ENCODE peak calls at places on chromosomes 13 and 19, in four cellular contexts. Q is posterior cingulate gyrus; F is T-cell; P is stimulated activated CD8-positive, alpha-beta memory T cell treated with anti-CD3 and anti-CD28 coated beads, Interleukin-7, amount 100 ng/mL, for 1 hour. X is an unnamed sample.

GRCh38 chr13:98785968-98786367 is 33.5 kb upstream of the SLC15A1 start:
- DNase-seq in Q (no peak), F (no peak), P (no peak), X (no peak)

GRCh38 chr19:16470911-16471811 is 609 bp downstream of the EPS15L1 start:
- DNase-seq in Q (peak; percentile 75), F (no peak), P (no peak), X (no peak)

GRCh38 chr19:14761607-14762006 is 16.8 kb downstream of the ADGRE2 start:
- DNase-seq in Q (no peak), F (no peak), P (no peak), X (no peak)

GRCh38 chr13:48278806-48279205 is 24.7 kb upstream of the RB1 start:
- DNase-seq in Q (no peak), F (no peak), P (no peak), X (no peak)

GRCh38 chr13:44300895-44301638 is 72.6 kb upstream of the SERP2 start:
- DNase-seq in Q (no peak), F (no peak), P (no peak), X (peak; percentile 8)

GRCh38 chr19:4967738-4968461 is 1.0 kb upstream of the KDM4B start:
- DNase-seq in Q (no peak), F (no peak), P (no peak), X (no peak)

GRCh38 chr19:42140125-42140754 is 8.0 kb upstream of the POU2F2 start:
- DNase-seq in Q (no peak), F (no peak), P (no peak), X (no peak)

GRCh38 chr13:71879129-71879535 is 12.1 kb upstream of the DACH1 start:
- DNase-seq in Q (no peak), F (no peak), P (no peak), X (no peak)

GRCh38 chr13:30713133-30713532 is 22.2 kb upstream of the ALOX5AP start:
- DNase-seq in Q (no peak), F (no peak), P (no peak), X (peak; percentile 70)

GRCh38 chr13:22061806-22062391 is 391.0 kb downstream of the FGF9 start:
- DNase-seq in Q (no peak), F (peak; percentile 37), P (no peak), X (no peak)

GRCh38 chr19:51365211-51366049 is 758 bp downstream of the ETFB start:
- DNase-seq in Q (peak; percentile 67), F (no peak), P (no peak), X (peak; percentile 36)

GRCh38 chr13:106063591-106064308 is 471.7 kb downstream of the EFNB2 start:
- DNase-seq in Q (no peak), F (no peak), P (no peak), X (no peak)

GRCh38 chr13:50588736-50589135 is 254.8 kb downstream of the DLEU7 start:
- DNase-seq in Q (no peak), F (no peak), P (no peak), X (no peak)

GRCh38 chr19:15418112-15418587 is 638 bp downstream of the AKAP8L start:
- DNase-seq in Q (no peak), F (no peak), P (no peak), X (no peak)

GRCh38 chr13:73870970-73871935 is 263.0 kb downstream of the KLF12 start:
- DNase-seq in Q (no peak), F (no peak), P (no peak), X (no peak)

GRCh38 chr13:68173111-68173510 is 943.0 kb upstream of the PCDH9 start:
- DNase-seq in Q (no peak), F (no peak), P (no peak), X (no peak)

GRCh38 chr19:50896591-50897190 is 14.5 kb downstream of the KLK4 start:
- DNase-seq in Q (no peak), F (no peak), P (no peak), X (peak; percentile 73)

GRCh38 chr13:111388851-111389500 is 68.5 kb downstream of the TEX29 start:
- DNase-seq in Q (peak; percentile 89), F (peak; percentile 38), P (no peak), X (no peak)

GRCh38 chr13:20475927-20476691 is 49.5 kb downstream of the CRYL1 start:
- DNase-seq in Q (no peak), F (peak; percentile 84), P (peak; percentile 19), X (peak; percentile 32)

GRCh38 chr19:5288347-5288739 is 52.3 kb downstream of the PTPRS start:
- DNase-seq in Q (no peak), F (no peak), P (no peak), X (no peak)

GRCh38 chr19:7505682-7506384 is 10.1 kb upstream of the ZNF358 start:
- DNase-seq in Q (no peak), F (no peak), P (no peak), X (no peak)

GRCh38 chr13:18943721-18944391 is 237.8 kb downstream of the TUBA3C start:
- DNase-seq in Q (peak; percentile 44), F (no peak), P (no peak), X (no peak)

GRCh38 chr13:33932765-33933406 is 114.9 kb downstream of the RFC3 start:
- DNase-seq in Q (no peak), F (no peak), P (no peak), X (no peak)

GRCh38 chr19:4304509-4305252 is at the start of gene FSD1:
- DNase-seq in Q (peak; percentile 94), F (peak; percentile 51), P (peak; percentile 33), X (peak; percentile 44)

GRCh38 chr13:49935171-49936084 is 712 bp downstream of the SPRYD7 start:
- DNase-seq in Q (no peak), F (peak; percentile 10), P (no peak), X (peak; percentile 35)

GRCh38 chr19:13212759-13213330 is 62.6 kb downstream of the IER2 start:
- DNase-seq in Q (peak; percentile 78), F (peak; percentile 62), P (peak; percentile 52), X (peak; percentile 57)

GRCh38 chr19:14545716-14546082 is 16.3 kb downstream of the TECR start:
- DNase-seq in Q (no peak), F (no peak), P (no peak), X (no peak)

GRCh38 chr19:1407662-1408299 is 395 bp downstream of the DAZAP1 start:
- DNase-seq in Q (no peak), F (peak; percentile 39), P (no peak), X (no peak)

GRCh38 chr13:66585669-66586203 is 644.4 kb downstream of the PCDH9 start:
- DNase-seq in Q (no peak), F (no peak), P (no peak), X (no peak)

GRCh38 chr13:97834255-97834654 is 119.2 kb upstream of the IPO5 start:
- DNase-seq in Q (no peak), F (no peak), P (no peak), X (no peak)

GRCh38 chr19:38231918-38232317 is 7.9 kb upstream of the DPF1 start:
- DNase-seq in Q (no peak), F (no peak), P (no peak), X (no peak)

X was measured in NK-92 treated with Interleukin-12 subunit alpha and Interleukin-12 subunit beta, amount 100 ng/mL, for 24 hours.